ENCODE peak calls at places on chromosomes 12 and 14, in six cellular contexts. M is H9, I is neuronal stem cell, V is mesendoderm, F is IMR-90, X is H1. Q is an unnamed sample.

GRCh38 chr12:75560167-75560566 is 48.8 kb upstream of the KRR1 start:
- DNase-seq in I (no peak), V (peak), F (peak), M (no peak), X (no peak), Q (peak)

GRCh38 chr12:12992418-12993175 is 7.5 kb downstream of the HEBP1 start:
- DNase-seq in I (no peak), M (no peak), F (peak), V (peak), X (no peak), Q (peak)

GRCh38 chr12:53461591-53461990 is 9.7 kb downstream of the PCBP2 start:
- DNase-seq in X (no peak), I (no peak), V (no peak), F (no peak), M (no peak), Q (no peak)

GRCh38 chr12:12081836-12082497 is 11.2 kb downstream of the BCL2L14 start:
- DNase-seq in M (peak), I (peak), F (peak), X (peak), V (peak), Q (peak)

GRCh38 chr14:61247935-61248334 is 33.2 kb downstream of the TMEM30B start:
- DNase-seq in F (peak), I (no peak), X (no peak), V (no peak), M (no peak), Q (no peak)

GRCh38 chr12:115918763-115919162 is 358.7 kb downstream of the MED13L start:
- DNase-seq in M (no peak), F (no peak), X (no peak), V (peak), I (no peak), Q (no peak)

GRCh38 chr14:50099335-50099734 is 17.0 kb downstream of the VCPKMT start:
- DNase-seq in V (no peak), F (no peak), M (no peak), X (no peak), I (no peak), Q (no peak)

GRCh38 chr14:46480817-46481216 is 170.8 kb downstream of the RPL10L start:
- DNase-seq in M (no peak), X (no peak), F (no peak), I (no peak), V (no peak), Q (no peak)

GRCh38 chr12:19234171-19234704 is 104.7 kb downstream of the PLEKHA5 start:
- DNase-seq in M (no peak), V (peak), F (peak), I (no peak), X (no peak), Q (peak)

GRCh38 chr14:66224492-66225178 is 261.5 kb upstream of the CCDC196 start:
- DNase-seq in F (no peak), I (no peak), X (no peak), M (no peak), V (no peak), Q (no peak)

GRCh38 chr12:112939761-112940357 is 1.6 kb downstream of the OAS3 start:
- DNase-seq in M (no peak), F (no peak), I (no peak), X (no peak), V (no peak), Q (no peak)

GRCh38 chr14:68552597-68552996 is 240.3 kb downstream of the ZFP36L1 start:
- DNase-seq in X (no peak), I (no peak), V (no peak), M (no peak), F (peak), Q (peak)

GRCh38 chr12:122319312-122319638 is 53.0 kb upstream of the VPS33A start:
- DNase-seq in X (no peak), V (no peak), F (no peak), M (no peak), I (no peak), Q (no peak)

GRCh38 chr12:23197266-23197665 is 572.3 kb downstream of the ETNK1 start:
- DNase-seq in F (no peak), V (no peak), I (no peak), M (no peak), X (no peak), Q (no peak)

GRCh38 chr12:14773685-14774073 is 29.6 kb downstream of the WBP11 start:
- DNase-seq in I (no peak), F (no peak), X (no peak), V (no peak), M (no peak), Q (no peak)

GRCh38 chr12:40382217-40382616 is 157.4 kb downstream of the LRRK2 start:
- DNase-seq in V (no peak), M (no peak), X (no peak), I (no peak), F (no peak), Q (no peak)

GRCh38 chr14:76769636-76770292 is 8.5 kb downstream of the VASH1 start:
- DNase-seq in V (no peak), X (peak), M (peak), I (no peak), F (no peak), Q (no peak)

GRCh38 chr14:70350078-70350477 is 9.4 kb downstream of the COX16 start:
- DNase-seq in F (no peak), V (peak), X (peak), M (peak), I (no peak), Q (no peak)

GRCh38 chr12:9668141-9669018 is 1.1 kb upstream of the CLEC2D start:
- DNase-seq in I (no peak), F (peak), V (no peak), M (no peak), X (no peak), Q (no peak)

GRCh38 chr12:26648999-26649398 is 184.0 kb downstream of the ITPR2 start:
- DNase-seq in X (no peak), I (no peak), F (no peak), V (no peak), M (no peak), Q (no peak)

GRCh38 chr12:95767703-95768102 is 22.9 kb downstream of the NTN4 start:
- DNase-seq in I (no peak), M (no peak), F (peak), X (no peak), V (no peak), Q (no peak)

GRCh38 chr12:14417717-14418116 is 52.2 kb downstream of the ATF7IP start:
- DNase-seq in X (peak), M (peak), F (peak), V (peak), I (peak), Q (peak)

GRCh38 chr12:88381456-88381855 is 198.8 kb downstream of the KITLG start:
- DNase-seq in I (no peak), M (no peak), V (no peak), F (no peak), X (no peak), Q (no peak)

GRCh38 chr12:11718768-11719253 is 69.3 kb downstream of the ETV6 start:
- DNase-seq in I (no peak), F (peak), M (no peak), X (no peak), V (peak), Q (peak)

GRCh38 chr12:71460850-71461609 is 21.4 kb downstream of the LGR5 start:
- DNase-seq in I (no peak), X (no peak), M (no peak), V (peak), F (no peak), Q (no peak)

GRCh38 chr12:124904306-124905098 is 9.9 kb downstream of the UBC start:
- DNase-seq in F (peak), V (peak), M (peak), I (no peak), X (no peak), Q (peak)

GRCh38 chr14:69703047-69704046 is 63.6 kb upstream of the SRSF5 start:
- DNase-seq in V (no peak), M (no peak), I (no peak), F (no peak), X (no peak), Q (no peak)

GRCh38 chr12:3753549-3754284 is 808 bp upstream of the CRACR2A start:
- DNase-seq in I (no peak), F (no peak), X (peak), V (peak), M (peak), Q (peak)

GRCh38 chr12:3752741-3753486 is at the start of gene CRACR2A:
- DNase-seq in X (peak), V (peak), F (peak), M (peak), I (peak), Q (peak)

GRCh38 chr12:3752096-3752709 is 706 bp downstream of the CRACR2A start:
- DNase-seq in F (no peak), X (peak), M (peak), I (no peak), V (peak), Q (peak)

GRCh38 chr12:3750616-3751015 is 2.3 kb downstream of the CRACR2A start:
- DNase-seq in V (no peak), I (no peak), X (peak), F (no peak), M (peak), Q (no peak)

DNA sequence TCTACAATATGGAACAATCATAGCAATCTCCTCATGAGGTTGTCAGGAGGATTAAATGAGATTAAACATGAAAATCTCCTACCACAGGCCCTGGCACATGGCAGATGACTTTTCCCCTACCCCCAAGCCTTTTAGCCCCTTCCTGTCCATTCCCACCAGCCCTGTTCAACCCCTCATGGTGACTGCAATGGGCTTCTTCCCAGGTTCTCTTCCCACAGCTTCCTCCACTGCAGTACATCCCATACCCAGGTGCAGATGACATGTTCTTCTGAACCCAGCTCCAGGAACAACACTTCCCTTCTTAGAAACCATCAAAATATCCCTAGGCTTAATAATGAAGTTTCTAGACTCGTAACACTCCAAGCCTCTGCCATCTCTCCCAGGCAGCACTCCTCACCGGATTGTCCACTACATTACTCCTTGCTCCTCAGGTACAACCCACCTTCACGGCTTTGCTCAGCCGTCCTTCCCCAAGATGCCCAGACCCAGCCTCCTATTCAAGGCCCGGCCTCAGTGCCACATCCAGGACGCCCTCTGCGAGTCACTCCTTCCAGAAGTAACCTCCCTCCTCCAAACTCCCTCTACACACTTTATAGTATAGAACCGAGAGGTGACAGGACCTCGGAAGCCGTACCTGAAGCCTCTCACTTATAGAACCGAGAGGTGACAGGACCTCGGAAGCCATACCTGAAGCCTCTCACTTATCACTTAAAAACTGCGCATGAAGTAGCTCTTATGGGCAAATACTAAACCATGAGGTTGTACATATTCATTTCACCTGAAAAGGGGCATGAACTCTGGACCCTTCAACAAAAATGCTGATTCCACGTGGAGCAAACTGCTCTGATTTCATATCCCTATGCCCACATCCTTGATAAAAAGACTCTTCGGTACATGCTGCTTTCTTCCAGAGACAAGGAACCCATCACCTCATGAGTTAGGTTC is 1.5 kb downstream of the CRACR2A start:
- DNase-seq in F (no peak), I (no peak), X (peak), V (no peak), M (peak), Q (no peak)
- H3K9ac ChIP-seq in F (no peak), I (no peak), X (no peak), V (no peak), M (no peak), Q (peak)

DNA sequence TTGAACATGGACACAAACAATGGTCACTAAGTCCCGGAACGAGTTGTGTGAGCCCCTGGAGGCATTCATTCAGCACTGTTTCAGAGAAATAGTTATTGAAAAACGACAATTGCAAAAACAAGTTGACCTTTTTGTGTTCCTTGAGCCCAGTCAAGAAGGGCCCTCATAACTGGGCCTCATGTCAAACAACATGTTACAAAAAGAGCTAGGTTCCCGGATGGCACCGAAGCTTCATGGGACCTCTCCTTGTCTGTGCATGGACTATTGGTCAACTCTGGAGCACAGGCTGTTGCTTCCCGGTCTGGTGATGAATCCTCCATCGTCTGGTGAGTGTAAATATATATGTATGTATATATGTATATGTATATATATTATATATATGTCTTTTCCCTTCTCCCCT is 176.6 kb downstream of the ALG10 start:
- DNase-seq in M (no peak), V (no peak), I (no peak), X (no peak), F (no peak), Q (no peak)
- H2BK15ac ChIP-seq in M (no peak), V (no peak), I (no peak), X (no peak), F (no peak), Q (no peak)

DNA sequence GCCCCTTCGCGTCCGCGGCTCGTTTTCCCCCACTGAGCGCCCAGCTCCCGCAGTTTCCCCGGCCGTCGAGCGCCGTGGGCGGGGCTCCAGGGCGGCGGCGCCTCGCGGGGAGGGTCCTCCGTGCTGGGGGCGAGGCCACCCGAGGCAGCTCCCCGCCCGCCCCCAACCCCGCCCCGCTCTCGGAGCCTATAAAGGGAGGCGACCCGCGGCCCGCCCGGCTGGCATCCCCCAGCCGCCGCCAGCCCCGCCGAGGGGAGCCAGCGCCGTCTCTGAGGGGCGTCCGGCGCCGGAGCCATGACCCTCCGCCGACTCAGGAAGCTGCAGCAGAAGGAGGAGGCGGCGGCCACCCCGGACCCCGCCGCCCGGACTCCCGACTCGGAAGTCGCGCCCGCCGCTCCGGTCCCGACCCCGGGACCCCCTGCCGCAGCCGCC is at the start of gene TAMALIN:
- DNase-seq in V (peak), I (peak), F (peak), M (peak), X (no peak), Q (peak)
- H3K9ac ChIP-seq in V (peak), I (peak), F (peak), M (no peak), X (no peak), Q (peak)

GRCh38 chr14:44396226-44396625 is 110.9 kb downstream of the FSCB start:
- DNase-seq in M (no peak), X (no peak), V (no peak), F (no peak), I (no peak), Q (no peak)
- H2BK15ac ChIP-seq in M (no peak), X (no peak), V (no peak), F (no peak), I (no peak), Q (no peak)

DNA sequence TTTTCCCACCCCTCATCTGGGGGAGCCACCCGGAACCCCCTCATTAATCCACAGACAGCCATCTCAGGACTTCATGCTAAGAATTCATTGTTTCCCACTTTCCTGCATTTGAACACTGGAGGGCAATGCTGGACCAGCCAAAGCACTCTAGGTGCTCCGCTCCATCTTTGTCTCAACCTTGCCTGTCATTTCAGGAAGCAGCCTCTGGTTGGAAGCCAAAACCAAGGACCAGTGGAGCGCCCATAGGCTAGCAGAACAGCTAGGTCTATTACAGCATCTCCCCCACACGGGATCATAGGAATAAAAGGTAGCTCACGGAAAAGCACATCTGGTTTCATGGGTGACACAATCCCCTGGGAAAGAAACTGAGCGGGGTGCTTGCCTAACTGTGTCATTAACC is 197.1 kb downstream of the DAD1 start:
- DNase-seq in V (peak), I (peak), X (no peak), F (peak), M (peak), Q (peak)
- H3K9ac ChIP-seq in V (no peak), I (no peak), X (no peak), F (no peak), M (no peak), Q (no peak)

GRCh38 chr12:46554461-46554860 is 181.9 kb upstream of the SLC38A2 start:
- DNase-seq in F (no peak), M (no peak), I (no peak), V (no peak), X (no peak), Q (no peak)
- H2BK15ac ChIP-seq in F (peak), M (no peak), I (no peak), V (no peak), X (no peak), Q (no peak)

GRCh38 chr12:79183003-79183402 is 318.4 kb downstream of the SYT1 start:
- DNase-seq in X (no peak), I (no peak), M (no peak), F (peak), V (no peak), Q (no peak)

GRCh38 chr12:79191391-79191790 is 326.8 kb downstream of the SYT1 start:
- DNase-seq in F (no peak), I (no peak), V (no peak), X (no peak), M (no peak), Q (no peak)

GRCh38 chr12:79186506-79186905 is 321.9 kb downstream of the SYT1 start:
- DNase-seq in X (no peak), V (no peak), M (no peak), F (no peak), I (no peak), Q (no peak)

GRCh38 chr12:79183946-79184345 is 319.4 kb downstream of the SYT1 start:
- DNase-seq in M (no peak), X (no peak), I (no peak), V (no peak), F (peak), Q (no peak)

GRCh38 chr12:79187032-79187431 is 322.5 kb downstream of the SYT1 start:
- DNase-seq in I (no peak), X (no peak), F (no peak), M (no peak), V (no peak), Q (no peak)
- H3K9ac ChIP-seq in I (no peak), X (no peak), F (no peak), M (no peak), V (no peak), Q (no peak)

DNA sequence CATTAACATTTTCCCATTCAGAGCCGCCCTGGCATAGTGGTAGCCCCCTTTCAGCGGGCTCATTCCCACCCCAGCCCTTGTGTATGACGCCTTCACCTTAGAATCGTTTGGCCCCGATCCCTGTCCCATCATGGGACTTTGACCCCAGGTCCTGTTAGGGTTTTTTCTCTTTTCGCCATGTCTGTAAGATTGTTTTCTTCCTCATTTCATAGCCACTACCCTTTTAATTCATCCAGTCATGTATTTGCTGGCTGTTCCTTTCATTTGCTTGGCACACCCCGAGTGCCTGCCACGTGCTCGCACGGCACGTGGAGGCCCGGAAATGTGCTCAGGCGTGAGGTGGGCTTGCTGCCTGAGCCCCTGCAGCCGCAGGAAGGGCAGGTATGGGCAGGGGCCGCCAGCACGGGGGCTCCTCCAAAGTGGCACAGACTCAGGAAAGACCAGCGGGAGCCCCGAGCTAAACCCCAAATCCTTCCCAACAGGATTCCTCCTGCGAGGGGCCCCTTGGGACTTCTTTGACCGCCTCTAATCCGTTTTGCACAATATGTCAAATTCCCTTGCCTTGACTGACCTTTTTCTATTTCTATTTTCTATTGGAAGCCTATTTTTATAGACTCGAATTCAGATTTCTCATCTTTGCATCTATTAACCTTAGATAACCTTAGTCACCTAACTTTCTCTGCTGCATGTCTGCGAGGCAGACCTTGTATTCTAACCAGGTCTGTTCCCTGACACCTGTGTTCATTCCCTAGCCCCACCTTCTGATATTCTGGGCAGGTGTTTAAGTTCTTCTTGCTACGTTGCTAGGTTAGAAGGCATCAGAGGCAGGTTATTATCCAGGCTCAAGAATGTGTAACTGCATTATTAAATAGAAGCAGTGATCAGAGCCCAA is 114.8 kb downstream of the EML1 start:
- DNase-seq in M (no peak), V (no peak), I (no peak), F (no peak), X (peak), Q (no peak)
- H2BK15ac ChIP-seq in M (no peak), V (no peak), I (no peak), F (no peak), X (no peak), Q (no peak)

DNA sequence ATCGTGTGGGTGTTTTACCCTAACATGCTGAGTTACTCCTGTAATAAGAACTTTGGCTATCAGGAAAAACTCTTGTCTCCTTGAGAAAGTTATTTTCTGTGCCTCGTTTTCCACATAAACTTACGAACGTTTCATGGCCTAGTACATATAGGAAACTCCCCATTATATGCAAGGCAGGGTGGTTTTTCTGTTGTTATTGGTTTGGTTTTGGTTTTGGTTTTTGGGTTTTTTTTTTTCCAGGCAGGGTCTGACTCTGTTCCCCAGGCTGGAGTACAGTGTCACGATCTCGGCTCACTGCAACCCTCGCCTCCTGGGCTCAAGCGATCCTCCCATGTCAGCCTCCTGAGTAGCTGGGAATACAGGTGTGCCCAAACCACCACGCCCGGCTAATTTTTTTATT is 5.5 kb downstream of the OR6C3 start:
- DNase-seq in M (no peak), V (no peak), X (no peak), F (no peak), I (no peak), Q (no peak)
- H3K9ac ChIP-seq in M (no peak), V (no peak), X (no peak), F (no peak), I (no peak), Q (no peak)